ENCODE peak calls at places on chromosome 20, in ten cellular contexts. One of them, this sample, is unnamed. For H3K4me1 and H3K36me3, the result is how much of the 10 kb centered on the place peaks cover.

GRCh38 chr20:10332656-10333421 is 101.2 kb downstream of the MKKS start:
- DNase-seq in adrenal gland: peak
- DNase-seq in astrocyte: peak
- DNase-seq in Karpas-422: no peak
- DNase-seq in thyroid gland: no peak
- DNase-seq in GM23248: no peak
- DNase-seq in psoas muscle: no peak
- DNase-seq in stomach: no peak
- DNase-seq in naive thymus-derived CD4-positive, alpha-beta T cell: no peak
- DNase-seq in aorta: no peak
- DNase-seq in this sample: no peak

GRCh38 chr20:20130399-20130798 is 78.1 kb downstream of the CFAP61 start:
- DNase-seq in adrenal gland: no peak
- DNase-seq in astrocyte: no peak
- DNase-seq in Karpas-422: peak
- DNase-seq in thyroid gland: no peak
- DNase-seq in GM23248: peak
- DNase-seq in psoas muscle: no peak
- DNase-seq in stomach: no peak
- DNase-seq in naive thymus-derived CD4-positive, alpha-beta T cell: no peak
- DNase-seq in aorta: no peak
- DNase-seq in this sample: no peak

GRCh38 chr20:2599265-2600060 is 53.0 kb upstream of the NOP56 start:
- DNase-seq in adrenal gland: no peak
- DNase-seq in astrocyte: no peak
- DNase-seq in Karpas-422: no peak
- DNase-seq in thyroid gland: no peak
- DNase-seq in GM23248: no peak
- DNase-seq in psoas muscle: no peak
- DNase-seq in stomach: no peak
- DNase-seq in naive thymus-derived CD4-positive, alpha-beta T cell: no peak
- DNase-seq in aorta: no peak
- DNase-seq in this sample: no peak

GRCh38 chr20:23654005-23654404 is 16.2 kb upstream of the CST3 start:
- DNase-seq in adrenal gland: no peak
- DNase-seq in astrocyte: no peak
- DNase-seq in Karpas-422: no peak
- DNase-seq in thyroid gland: no peak
- DNase-seq in GM23248: no peak
- DNase-seq in psoas muscle: no peak
- DNase-seq in stomach: no peak
- DNase-seq in naive thymus-derived CD4-positive, alpha-beta T cell: no peak
- DNase-seq in aorta: no peak
- DNase-seq in this sample: no peak

GRCh38 chr20:46894971-46895905 is 595 bp downstream of the EYA2 start:
- DNase-seq in adrenal gland: no peak
- DNase-seq in astrocyte: no peak
- DNase-seq in Karpas-422: no peak
- DNase-seq in thyroid gland: peak
- DNase-seq in GM23248: peak
- DNase-seq in psoas muscle: peak
- DNase-seq in stomach: peak
- DNase-seq in naive thymus-derived CD4-positive, alpha-beta T cell: no peak
- DNase-seq in aorta: peak
- DNase-seq in this sample: no peak

GRCh38 chr20:23540624-23541023 is 27.7 kb downstream of the CST9L start:
- DNase-seq in adrenal gland: no peak
- DNase-seq in astrocyte: no peak
- DNase-seq in Karpas-422: no peak
- DNase-seq in thyroid gland: no peak
- DNase-seq in GM23248: no peak
- DNase-seq in psoas muscle: no peak
- DNase-seq in stomach: no peak
- DNase-seq in naive thymus-derived CD4-positive, alpha-beta T cell: no peak
- DNase-seq in aorta: no peak
- DNase-seq in this sample: no peak

GRCh38 chr20:24678351-24679106 is 209.1 kb downstream of the SYNDIG1 start:
- DNase-seq in adrenal gland: no peak
- DNase-seq in astrocyte: no peak
- DNase-seq in Karpas-422: no peak
- DNase-seq in thyroid gland: no peak
- DNase-seq in GM23248: no peak
- DNase-seq in psoas muscle: no peak
- DNase-seq in stomach: no peak
- DNase-seq in naive thymus-derived CD4-positive, alpha-beta T cell: no peak
- DNase-seq in aorta: no peak
- DNase-seq in this sample: no peak

GRCh38 chr20:20462185-20462584 is 94.3 kb downstream of the INSM1 start:
- DNase-seq in adrenal gland: no peak
- DNase-seq in astrocyte: no peak
- DNase-seq in Karpas-422: no peak
- DNase-seq in thyroid gland: no peak
- DNase-seq in GM23248: no peak
- DNase-seq in psoas muscle: no peak
- DNase-seq in stomach: no peak
- DNase-seq in naive thymus-derived CD4-positive, alpha-beta T cell: no peak
- DNase-seq in aorta: no peak
- DNase-seq in this sample: no peak

GRCh38 chr20:64073476-64074183 is 5.7 kb downstream of the RGS19 start:
- DNase-seq in adrenal gland: no peak
- DNase-seq in astrocyte: no peak
- DNase-seq in Karpas-422: no peak
- DNase-seq in thyroid gland: no peak
- DNase-seq in GM23248: no peak
- DNase-seq in psoas muscle: no peak
- DNase-seq in stomach: no peak
- DNase-seq in naive thymus-derived CD4-positive, alpha-beta T cell: no peak
- DNase-seq in aorta: no peak
- DNase-seq in this sample: no peak

GRCh38 chr20:62352402-62353288 is 14.5 kb downstream of the LAMA5 start:
- DNase-seq in adrenal gland: peak
- DNase-seq in astrocyte: no peak
- DNase-seq in Karpas-422: no peak
- DNase-seq in thyroid gland: peak
- DNase-seq in GM23248: no peak
- DNase-seq in psoas muscle: peak
- DNase-seq in stomach: peak
- DNase-seq in naive thymus-derived CD4-positive, alpha-beta T cell: no peak
- DNase-seq in aorta: peak
- DNase-seq in this sample: peak

GRCh38 chr20:23541330-23541729 is 27.0 kb downstream of the CST9L start:
- DNase-seq in adrenal gland: peak
- DNase-seq in astrocyte: no peak
- DNase-seq in Karpas-422: peak
- DNase-seq in thyroid gland: no peak
- DNase-seq in GM23248: no peak
- DNase-seq in psoas muscle: no peak
- DNase-seq in stomach: no peak
- DNase-seq in naive thymus-derived CD4-positive, alpha-beta T cell: no peak
- DNase-seq in aorta: no peak
- DNase-seq in this sample: no peak

GRCh38 chr20:32034581-32035397 is 17.3 kb upstream of the HCK start:
- DNase-seq in adrenal gland: peak
- DNase-seq in astrocyte: no peak
- DNase-seq in Karpas-422: peak
- DNase-seq in thyroid gland: no peak
- DNase-seq in GM23248: peak
- DNase-seq in psoas muscle: no peak
- DNase-seq in stomach: no peak
- DNase-seq in naive thymus-derived CD4-positive, alpha-beta T cell: no peak
- DNase-seq in aorta: peak
- DNase-seq in this sample: no peak

GRCh38 chr20:56212071-56212470 is 36.5 kb upstream of the MC3R start:
- DNase-seq in adrenal gland: no peak
- DNase-seq in astrocyte: no peak
- DNase-seq in Karpas-422: no peak
- DNase-seq in thyroid gland: no peak
- DNase-seq in GM23248: no peak
- DNase-seq in psoas muscle: no peak
- DNase-seq in stomach: no peak
- DNase-seq in naive thymus-derived CD4-positive, alpha-beta T cell: no peak
- DNase-seq in aorta: no peak
- DNase-seq in this sample: no peak

GRCh38 chr20:62496525-62497218 is 20.9 kb upstream of the GATA5 start:
- DNase-seq in adrenal gland: no peak
- DNase-seq in astrocyte: no peak
- DNase-seq in Karpas-422: peak
- DNase-seq in thyroid gland: peak
- DNase-seq in GM23248: peak
- DNase-seq in psoas muscle: no peak
- DNase-seq in stomach: no peak
- DNase-seq in naive thymus-derived CD4-positive, alpha-beta T cell: peak
- DNase-seq in aorta: peak
- DNase-seq in this sample: no peak

GRCh38 chr20:41149679-41150131 is 12.4 kb downstream of the PLCG1 start:
- DNase-seq in adrenal gland: peak
- DNase-seq in astrocyte: peak
- DNase-seq in Karpas-422: no peak
- DNase-seq in thyroid gland: no peak
- DNase-seq in GM23248: peak
- DNase-seq in psoas muscle: peak
- DNase-seq in stomach: no peak
- DNase-seq in naive thymus-derived CD4-positive, alpha-beta T cell: no peak
- DNase-seq in aorta: no peak
- DNase-seq in this sample: no peak

GRCh38 chr20:37936041-37936440 is 33.1 kb downstream of the VSTM2L start:
- DNase-seq in adrenal gland: no peak
- DNase-seq in astrocyte: no peak
- DNase-seq in Karpas-422: no peak
- DNase-seq in thyroid gland: no peak
- DNase-seq in GM23248: no peak
- DNase-seq in psoas muscle: no peak
- DNase-seq in stomach: no peak
- DNase-seq in naive thymus-derived CD4-positive, alpha-beta T cell: no peak
- DNase-seq in aorta: no peak
- DNase-seq in this sample: no peak

GRCh38 chr20:16459019-16459700 is 114.1 kb downstream of the KIF16B start:
- DNase-seq in adrenal gland: peak
- DNase-seq in astrocyte: peak
- DNase-seq in Karpas-422: no peak
- DNase-seq in thyroid gland: peak
- DNase-seq in GM23248: peak
- DNase-seq in psoas muscle: peak
- DNase-seq in stomach: no peak
- DNase-seq in naive thymus-derived CD4-positive, alpha-beta T cell: no peak
- DNase-seq in aorta: peak
- DNase-seq in this sample: no peak

GRCh38 chr20:58778774-58779173 is 71.9 kb downstream of the GNAS-AS1 start:
- DNase-seq in adrenal gland: peak
- DNase-seq in astrocyte: no peak
- DNase-seq in Karpas-422: no peak
- DNase-seq in thyroid gland: no peak
- DNase-seq in GM23248: no peak
- DNase-seq in psoas muscle: no peak
- DNase-seq in stomach: no peak
- DNase-seq in naive thymus-derived CD4-positive, alpha-beta T cell: no peak
- DNase-seq in aorta: peak
- DNase-seq in this sample: no peak

GRCh38 chr20:53678315-53678989 is 84.8 kb upstream of the ZNF217 start:
- DNase-seq in adrenal gland: no peak
- DNase-seq in astrocyte: no peak
- DNase-seq in Karpas-422: no peak
- DNase-seq in thyroid gland: no peak
- DNase-seq in GM23248: no peak
- DNase-seq in psoas muscle: no peak
- DNase-seq in stomach: no peak
- DNase-seq in naive thymus-derived CD4-positive, alpha-beta T cell: no peak
- DNase-seq in aorta: no peak
- DNase-seq in this sample: no peak
- H3K4me3 ChIP-seq in adrenal gland: no peak
- H3K4me3 ChIP-seq in astrocyte: no peak
- H3K4me3 ChIP-seq in Karpas-422: no peak
- H3K4me3 ChIP-seq in thyroid gland: no peak
- H3K4me3 ChIP-seq in GM23248: no peak
- H3K4me3 ChIP-seq in psoas muscle: no peak
- H3K4me3 ChIP-seq in stomach: no peak
- H3K4me3 ChIP-seq in naive thymus-derived CD4-positive, alpha-beta T cell: peak
- H3K4me3 ChIP-seq in aorta: no peak
- H3K4me3 ChIP-seq in this sample: peak

DNA sequence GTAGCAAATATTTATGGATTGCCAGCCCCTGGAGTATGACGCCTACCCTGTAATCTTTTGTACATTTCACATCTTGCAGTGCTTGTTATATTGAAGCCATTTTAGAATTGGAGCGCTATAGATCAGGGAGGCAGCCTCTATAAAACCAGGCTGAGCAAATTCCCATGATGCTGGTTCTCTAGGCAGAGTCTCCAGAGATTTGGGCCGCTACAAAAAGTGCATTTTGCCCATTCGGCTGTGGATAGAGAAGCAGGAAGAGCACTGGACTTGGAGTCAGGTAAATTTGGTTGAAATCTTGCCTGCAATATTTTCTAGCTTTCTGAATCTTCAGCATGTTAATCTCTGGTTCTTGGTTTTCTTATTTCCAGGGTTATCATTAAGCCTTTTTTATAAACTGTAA is 2.0 kb downstream of the YWHAB start:
- DNase-seq in adrenal gland: no peak
- DNase-seq in astrocyte: no peak
- DNase-seq in Karpas-422: no peak
- DNase-seq in thyroid gland: no peak
- DNase-seq in GM23248: no peak
- DNase-seq in psoas muscle: no peak
- DNase-seq in stomach: no peak
- DNase-seq in naive thymus-derived CD4-positive, alpha-beta T cell: no peak
- DNase-seq in aorta: no peak
- DNase-seq in this sample: no peak
- H3K4me1 ChIP-seq in adrenal gland: half or more
- H3K4me1 ChIP-seq in astrocyte: under half
- H3K4me1 ChIP-seq in Karpas-422: under half
- H3K4me1 ChIP-seq in thyroid gland: under half
- H3K4me1 ChIP-seq in GM23248: under half
- H3K4me1 ChIP-seq in psoas muscle: under half
- H3K4me1 ChIP-seq in stomach: half or more
- H3K4me1 ChIP-seq in naive thymus-derived CD4-positive, alpha-beta T cell: half or more
- H3K4me1 ChIP-seq in aorta: under half
- H3K4me1 ChIP-seq in this sample: half or more

DNA sequence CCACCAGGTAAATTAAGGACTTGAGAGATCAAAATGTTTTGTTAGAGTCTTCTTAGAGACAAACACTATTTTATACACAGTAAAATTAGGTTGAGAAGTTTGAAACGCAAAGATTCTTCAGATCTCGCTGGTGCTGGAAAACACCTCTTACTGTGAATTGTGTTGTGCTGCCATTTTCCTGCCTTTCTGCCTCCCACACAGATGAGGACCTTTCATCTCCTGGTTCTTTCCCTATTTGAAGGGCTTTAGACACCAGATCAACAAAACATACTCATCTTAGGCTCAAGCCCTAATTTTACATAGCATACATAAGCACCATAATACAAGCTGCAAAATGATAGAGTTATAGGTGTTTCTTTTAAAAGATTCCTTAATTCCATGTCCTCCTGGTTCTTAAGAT is 18.6 kb downstream of the STAU1 start:
- DNase-seq in adrenal gland: no peak
- DNase-seq in astrocyte: no peak
- DNase-seq in Karpas-422: no peak
- DNase-seq in thyroid gland: no peak
- DNase-seq in GM23248: no peak
- DNase-seq in psoas muscle: no peak
- DNase-seq in stomach: no peak
- DNase-seq in naive thymus-derived CD4-positive, alpha-beta T cell: no peak
- DNase-seq in aorta: no peak
- DNase-seq in this sample: no peak
- H3K36me3 ChIP-seq in adrenal gland: under half
- H3K36me3 ChIP-seq in astrocyte: under half
- H3K36me3 ChIP-seq in Karpas-422: under half
- H3K36me3 ChIP-seq in thyroid gland: under half
- H3K36me3 ChIP-seq in GM23248: under half
- H3K36me3 ChIP-seq in psoas muscle: under half
- H3K36me3 ChIP-seq in stomach: under half
- H3K36me3 ChIP-seq in naive thymus-derived CD4-positive, alpha-beta T cell: under half
- H3K36me3 ChIP-seq in aorta: under half
- H3K36me3 ChIP-seq in this sample: under half

GRCh38 chr20:1014471-1014870 is 12.4 kb upstream of the RSPO4 start:
- DNase-seq in adrenal gland: no peak
- DNase-seq in astrocyte: no peak
- DNase-seq in Karpas-422: no peak
- DNase-seq in thyroid gland: no peak
- DNase-seq in GM23248: no peak
- DNase-seq in psoas muscle: no peak
- DNase-seq in stomach: no peak
- DNase-seq in naive thymus-derived CD4-positive, alpha-beta T cell: no peak
- DNase-seq in aorta: no peak
- DNase-seq in this sample: no peak
- H3K4me3 ChIP-seq in adrenal gland: no peak
- H3K4me3 ChIP-seq in astrocyte: no peak
- H3K4me3 ChIP-seq in Karpas-422: no peak
- H3K4me3 ChIP-seq in thyroid gland: no peak
- H3K4me3 ChIP-seq in GM23248: no peak
- H3K4me3 ChIP-seq in psoas muscle: no peak
- H3K4me3 ChIP-seq in stomach: no peak
- H3K4me3 ChIP-seq in naive thymus-derived CD4-positive, alpha-beta T cell: no peak
- H3K4me3 ChIP-seq in aorta: no peak
- H3K4me3 ChIP-seq in this sample: no peak

This sample was measured in CD8-positive, alpha-beta T cell.